ENCODE peak calls at places on chromosome 21, in four cellular contexts. One of them, this sample, is unnamed.
A peak's percentile ranks its signal among the peaks of the same experiment; 100 is the strongest.

GRCh38 chr21:28464095-28464494 is 528.6 kb downstream of the LTN1 start:
- DNase-seq in tibial artery: no peak
- DNase-seq in endothelial cell: no peak
- DNase-seq in upper lobe of right lung: no peak
- DNase-seq in this sample: no peak

GRCh38 chr21:41403331-41403730 is 22.7 kb upstream of the MX1 start:
- DNase-seq in tibial artery: peak; percentile 49
- DNase-seq in endothelial cell: no peak
- DNase-seq in upper lobe of right lung: no peak
- DNase-seq in this sample: no peak

GRCh38 chr21:35303085-35303484 is 254.0 kb upstream of the RUNX1 start:
- DNase-seq in tibial artery: no peak
- DNase-seq in endothelial cell: no peak
- DNase-seq in upper lobe of right lung: no peak
- DNase-seq in this sample: no peak

GRCh38 chr21:46031484-46031883 is 49.9 kb downstream of the COL6A1 start:
- DNase-seq in upper lobe of right lung: no peak
- DNase-seq in endothelial cell: no peak
- DNase-seq in tibial artery: no peak
- DNase-seq in this sample: no peak

GRCh38 chr21:21200103-21200938 is 202.1 kb downstream of the NCAM2 start:
- DNase-seq in endothelial cell: no peak
- DNase-seq in tibial artery: peak; percentile 74
- DNase-seq in upper lobe of right lung: no peak
- DNase-seq in this sample: no peak

GRCh38 chr21:39086547-39086946 is 96.7 kb downstream of the PSMG1 start:
- DNase-seq in upper lobe of right lung: no peak
- DNase-seq in endothelial cell: no peak
- DNase-seq in tibial artery: no peak
- DNase-seq in this sample: no peak

GRCh38 chr21:31326478-31327247 is 17.4 kb downstream of the TIAM1 start:
- DNase-seq in upper lobe of right lung: no peak
- DNase-seq in endothelial cell: no peak
- DNase-seq in tibial artery: no peak
- DNase-seq in this sample: peak; percentile 80

GRCh38 chr21:32770514-32771133 is 931 bp downstream of the PAXBP1 start:
- DNase-seq in tibial artery: peak; percentile 72
- DNase-seq in upper lobe of right lung: no peak
- DNase-seq in endothelial cell: no peak
- DNase-seq in this sample: no peak

GRCh38 chr21:32545948-32546441 is 39.3 kb downstream of the TCP10L start:
- DNase-seq in tibial artery: no peak
- DNase-seq in upper lobe of right lung: no peak
- DNase-seq in endothelial cell: no peak
- DNase-seq in this sample: no peak

GRCh38 chr21:36385909-36386642 is 884 bp downstream of the CHAF1B start:
- DNase-seq in tibial artery: no peak
- DNase-seq in upper lobe of right lung: no peak
- DNase-seq in endothelial cell: no peak
- DNase-seq in this sample: no peak

GRCh38 chr21:46199436-46200373 is 15.4 kb upstream of the SPATC1L start:
- DNase-seq in endothelial cell: no peak
- DNase-seq in tibial artery: peak; percentile 6
- DNase-seq in upper lobe of right lung: peak; percentile 8
- DNase-seq in this sample: no peak

GRCh38 chr21:45634511-45635183 is 8.9 kb upstream of the PCBP3 start:
- DNase-seq in upper lobe of right lung: no peak
- DNase-seq in endothelial cell: no peak
- DNase-seq in tibial artery: no peak
- DNase-seq in this sample: no peak

GRCh38 chr21:38179504-38179900 is 77.3 kb upstream of the KCNJ15 start:
- DNase-seq in tibial artery: no peak
- DNase-seq in upper lobe of right lung: no peak
- DNase-seq in endothelial cell: no peak
- DNase-seq in this sample: no peak

GRCh38 chr21:21688877-21689276 is 690.7 kb downstream of the NCAM2 start:
- DNase-seq in upper lobe of right lung: peak; percentile 38
- DNase-seq in endothelial cell: peak; percentile 31
- DNase-seq in tibial artery: no peak
- DNase-seq in this sample: no peak

GRCh38 chr21:39313042-39313456 is 383 bp downstream of the BRWD1 start:
- DNase-seq in tibial artery: peak; percentile 66
- DNase-seq in endothelial cell: peak; percentile 34
- DNase-seq in upper lobe of right lung: no peak
- DNase-seq in this sample: no peak

GRCh38 chr21:46294647-46295176 is 8.6 kb downstream of the YBEY start:
- DNase-seq in tibial artery: no peak
- DNase-seq in endothelial cell: no peak
- DNase-seq in upper lobe of right lung: no peak
- DNase-seq in this sample: peak; percentile 74

GRCh38 chr21:42075686-42076471 is 4.8 kb downstream of the UMODL1 start:
- DNase-seq in endothelial cell: no peak
- DNase-seq in upper lobe of right lung: peak; percentile 60
- DNase-seq in tibial artery: no peak
- DNase-seq in this sample: no peak

GRCh38 chr21:46099476-46099875 is 1.6 kb downstream of the COL6A2 start:
- DNase-seq in endothelial cell: peak; percentile 19
- DNase-seq in upper lobe of right lung: peak; percentile 65
- DNase-seq in tibial artery: peak; percentile 75
- DNase-seq in this sample: no peak

GRCh38 chr21:21111309-21111920 is 113.2 kb downstream of the NCAM2 start:
- DNase-seq in tibial artery: no peak
- DNase-seq in upper lobe of right lung: no peak
- DNase-seq in endothelial cell: no peak
- DNase-seq in this sample: no peak

GRCh38 chr21:38140192-38140905 is 116.4 kb upstream of the KCNJ15 start:
- DNase-seq in tibial artery: peak; percentile 69
- DNase-seq in upper lobe of right lung: peak; percentile 78
- DNase-seq in endothelial cell: no peak
- DNase-seq in this sample: no peak

GRCh38 chr21:21301013-21301412 is 302.8 kb downstream of the NCAM2 start:
- DNase-seq in upper lobe of right lung: no peak
- DNase-seq in endothelial cell: no peak
- DNase-seq in tibial artery: no peak
- DNase-seq in this sample: no peak

GRCh38 chr21:46063227-46063626 is 34.7 kb upstream of the COL6A2 start:
- DNase-seq in tibial artery: no peak
- DNase-seq in endothelial cell: no peak
- DNase-seq in upper lobe of right lung: no peak
- DNase-seq in this sample: no peak

GRCh38 chr21:32411366-32412161 is 942 bp upstream of the EVA1C start:
- DNase-seq in endothelial cell: peak; percentile 17
- DNase-seq in upper lobe of right lung: peak; percentile 96
- DNase-seq in tibial artery: peak; percentile 96
- DNase-seq in this sample: no peak

GRCh38 chr21:38999148-38999547 is 184.1 kb downstream of the PSMG1 start:
- DNase-seq in upper lobe of right lung: no peak
- DNase-seq in tibial artery: no peak
- DNase-seq in endothelial cell: no peak
- DNase-seq in this sample: no peak

GRCh38 chr21:14616303-14617039 is 70.4 kb upstream of the SAMSN1 start:
- DNase-seq in tibial artery: no peak
- DNase-seq in upper lobe of right lung: no peak
- DNase-seq in endothelial cell: no peak
- DNase-seq in this sample: no peak

GRCh38 chr21:14734833-14735232 is 188.7 kb upstream of the SAMSN1 start:
- DNase-seq in tibial artery: no peak
- DNase-seq in endothelial cell: no peak
- DNase-seq in upper lobe of right lung: no peak
- DNase-seq in this sample: no peak

DNA sequence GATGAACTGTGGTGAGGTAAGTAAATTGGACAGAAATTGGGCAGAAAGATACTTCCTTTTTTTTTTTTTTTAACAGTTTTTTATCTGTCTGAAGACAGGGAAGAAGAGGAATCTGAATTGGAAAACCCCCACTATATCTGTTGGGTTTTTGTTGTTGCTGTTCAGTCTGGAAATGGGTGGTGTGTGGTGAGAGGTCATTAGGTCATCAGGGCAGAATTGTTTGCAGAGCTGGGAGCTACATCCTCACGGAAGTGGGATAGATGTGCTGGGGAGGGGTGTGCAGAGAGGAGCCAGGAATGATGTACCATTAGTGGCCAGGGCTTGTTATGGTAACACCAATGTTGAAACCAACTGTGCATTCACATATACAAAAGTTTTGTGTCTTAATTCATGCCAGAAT is 12.3 kb downstream of the USP25 start:
- DNase-seq in endothelial cell: no peak
- DNase-seq in upper lobe of right lung: no peak
- DNase-seq in tibial artery: no peak
- DNase-seq in this sample: no peak
- TF ChIP-seq CTCF in endothelial cell: no peak
- TF ChIP-seq CTCF in upper lobe of right lung: no peak
- TF ChIP-seq CTCF in tibial artery: no peak
- TF ChIP-seq CTCF in this sample: no peak

GRCh38 chr21:26962516-26963305 is 4.2 kb downstream of the ADAMTS5 start:
- DNase-seq in endothelial cell: no peak
- DNase-seq in upper lobe of right lung: no peak
- DNase-seq in tibial artery: no peak
- DNase-seq in this sample: no peak

GRCh38 chr21:26965091-26965566 is 1.8 kb downstream of the ADAMTS5 start:
- DNase-seq in endothelial cell: no peak
- DNase-seq in upper lobe of right lung: no peak
- DNase-seq in tibial artery: no peak
- DNase-seq in this sample: no peak

GRCh38 chr21:26964379-26964778 is 2.5 kb downstream of the ADAMTS5 start:
- DNase-seq in upper lobe of right lung: no peak
- DNase-seq in endothelial cell: no peak
- DNase-seq in tibial artery: peak; percentile 73
- DNase-seq in this sample: no peak

GRCh38 chr21:26958792-26959191 is 8.1 kb downstream of the ADAMTS5 start:
- DNase-seq in endothelial cell: no peak
- DNase-seq in tibial artery: no peak
- DNase-seq in upper lobe of right lung: no peak
- DNase-seq in this sample: no peak

DNA sequence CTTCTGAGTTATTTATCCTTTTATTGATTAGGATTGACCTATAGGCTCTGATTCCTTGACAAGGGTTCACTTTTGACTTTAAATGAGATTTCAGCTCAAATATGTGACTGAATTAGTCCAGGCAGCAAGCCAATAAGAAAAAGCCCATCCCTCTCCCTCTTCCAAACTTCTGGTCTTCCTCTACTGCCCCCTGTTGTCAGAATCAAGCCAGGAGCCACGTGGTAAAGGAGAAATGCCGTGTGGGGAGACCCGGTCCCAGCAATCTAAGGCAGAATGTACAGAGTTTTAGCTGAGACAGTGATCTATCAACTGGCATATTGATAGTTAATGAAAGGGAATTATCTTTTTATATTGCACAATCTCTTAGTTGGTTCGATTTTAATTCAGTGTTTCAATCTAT is 5.2 kb downstream of the ADAMTS5 start:
- DNase-seq in tibial artery: no peak
- DNase-seq in endothelial cell: peak; percentile 12
- DNase-seq in upper lobe of right lung: no peak
- DNase-seq in this sample: no peak
- TF ChIP-seq CTCF in tibial artery: no peak
- TF ChIP-seq CTCF in endothelial cell: peak; percentile 33
- TF ChIP-seq CTCF in upper lobe of right lung: peak; percentile 28
- TF ChIP-seq CTCF in this sample: no peak

GRCh38 chr21:44510508-44511218 is 29.3 kb downstream of the KRTAP10-1 start:
- DNase-seq in tibial artery: peak; percentile 67
- DNase-seq in upper lobe of right lung: peak; percentile 87
- DNase-seq in endothelial cell: peak; percentile 86
- DNase-seq in this sample: peak; percentile 90

GRCh38 chr21:44508426-44508710 is 31.6 kb downstream of the KRTAP10-1 start:
- DNase-seq in upper lobe of right lung: no peak
- DNase-seq in endothelial cell: no peak
- DNase-seq in tibial artery: no peak
- DNase-seq in this sample: no peak

GRCh38 chr21:44508711-44509445 is 31.1 kb downstream of the KRTAP10-1 start:
- DNase-seq in endothelial cell: no peak
- DNase-seq in upper lobe of right lung: no peak
- DNase-seq in tibial artery: no peak
- DNase-seq in this sample: no peak

GRCh38 chr21:44510109-44510507 is 29.9 kb downstream of the KRTAP10-1 start:
- DNase-seq in upper lobe of right lung: no peak
- DNase-seq in tibial artery: no peak
- DNase-seq in endothelial cell: no peak
- DNase-seq in this sample: no peak

DNA sequence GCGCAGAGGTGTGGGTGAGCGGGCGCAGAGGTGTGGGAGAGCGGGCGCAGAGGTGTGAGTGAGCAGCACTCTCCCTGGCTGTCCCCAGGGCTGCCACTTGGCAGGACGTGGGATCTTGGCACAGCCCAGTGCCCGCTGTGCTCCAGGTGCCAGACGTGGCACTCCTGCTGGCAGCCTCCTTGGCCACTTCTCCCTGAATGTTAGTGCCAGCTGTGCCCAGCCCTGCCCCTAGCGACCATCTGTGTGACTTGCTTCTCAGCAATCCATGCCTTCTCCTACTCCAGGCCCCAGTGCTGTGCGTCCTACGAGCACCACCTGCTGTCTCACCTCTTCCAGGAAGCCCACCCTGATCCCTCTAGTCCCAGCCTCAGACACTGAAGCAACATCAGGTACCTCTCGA is 30.5 kb downstream of the KRTAP10-1 start:
- DNase-seq in upper lobe of right lung: peak; percentile 92
- DNase-seq in tibial artery: no peak
- DNase-seq in endothelial cell: no peak
- DNase-seq in this sample: no peak
- TF ChIP-seq CTCF in upper lobe of right lung: peak; percentile 47
- TF ChIP-seq CTCF in tibial artery: no peak
- TF ChIP-seq CTCF in endothelial cell: no peak
- TF ChIP-seq CTCF in this sample: no peak

DNA sequence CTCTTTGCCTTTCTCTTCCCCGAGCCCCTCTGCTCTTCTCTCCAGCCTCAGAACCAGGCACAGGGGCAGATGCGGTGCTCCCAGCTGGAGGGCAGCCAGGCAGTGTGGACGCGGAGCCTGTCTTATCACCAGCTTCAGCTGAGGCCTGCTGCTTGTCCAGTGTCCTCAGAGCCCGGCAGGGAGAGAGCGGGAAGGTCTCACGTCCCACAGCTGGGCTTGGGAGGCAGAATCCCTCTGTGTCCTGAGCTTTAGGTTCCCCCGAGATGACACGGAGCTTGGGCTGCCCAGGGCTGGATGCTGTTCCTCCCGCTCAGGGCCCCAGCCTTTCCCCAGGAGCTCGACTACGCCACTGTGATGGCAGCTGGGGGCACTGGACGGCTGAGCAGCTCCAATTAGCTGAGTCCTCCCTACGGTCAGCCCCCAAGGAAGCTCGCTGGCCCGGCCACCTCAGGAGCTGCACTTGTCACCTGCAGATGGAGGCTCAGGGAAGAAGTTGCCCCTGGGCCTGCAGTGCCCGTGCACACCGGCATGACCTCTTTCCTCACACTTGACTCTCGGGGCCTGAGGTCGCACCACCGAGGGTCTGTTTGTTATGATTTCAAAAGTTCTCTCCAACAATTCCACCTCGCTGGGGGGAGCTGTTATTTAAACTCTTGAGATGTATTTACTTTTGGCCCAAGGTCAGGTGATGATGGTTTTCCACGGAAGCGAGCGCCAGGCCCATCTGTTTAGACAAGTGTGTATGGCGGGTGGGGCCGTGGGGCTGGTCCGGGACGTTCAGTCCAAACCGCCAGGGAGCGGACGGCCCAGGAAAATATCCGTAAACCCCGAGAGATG is 127.3 kb downstream of the SIK1 start:
- DNase-seq in endothelial cell: no peak
- DNase-seq in tibial artery: no peak
- DNase-seq in upper lobe of right lung: peak; percentile 60
- DNase-seq in this sample: no peak
- TF ChIP-seq CTCF in endothelial cell: no peak
- TF ChIP-seq CTCF in tibial artery: no peak
- TF ChIP-seq CTCF in upper lobe of right lung: no peak
- TF ChIP-seq CTCF in this sample: no peak

This sample was measured in GM20000.